ENCODE peak calls at places on chromosomes 7 and 10, in six cellular contexts. C is endothelial cell of umbilical vein, L is A549, U is K562, B is HepG2, G is GM12878. A is an unnamed sample.
A peak's percentile ranks its signal among the peaks of the same experiment; 100 is the strongest.

GRCh38 chr10:119459681-119460340 is 82.7 kb downstream of the RGS10 start:
- DNase-seq in U (no peak), L (no peak), C (no peak), G (no peak), B (no peak), A (no peak)

GRCh38 chr7:28346972-28347371 is 65.3 kb upstream of the CREB5 start:
- DNase-seq in U (no peak), B (no peak), L (no peak), C (no peak), G (no peak), A (no peak)

GRCh38 chr10:43970018-43970698 is 321.5 kb upstream of the ZNF32 start:
- DNase-seq in U (no peak), B (no peak), C (no peak), G (no peak), L (no peak), A (no peak)

GRCh38 chr7:98357751-98358161 is 43.1 kb downstream of the BAIAP2L1 start:
- DNase-seq in C (peak; percentile 48), L (peak; percentile 67), B (peak; percentile 72), G (no peak), U (no peak), A (peak; percentile 26)

GRCh38 chr7:71015260-71015900 is 116.6 kb upstream of the GALNT17 start:
- DNase-seq in B (no peak), G (no peak), C (no peak), U (no peak), L (no peak), A (no peak)

GRCh38 chr10:122555431-122555830 is 5.1 kb upstream of the DMBT1 start:
- DNase-seq in B (no peak), U (no peak), L (no peak), C (no peak), G (no peak), A (no peak)

GRCh38 chr7:109462171-109462570 is 892.5 kb downstream of the DNAJB9 start:
- DNase-seq in U (no peak), B (no peak), L (no peak), C (no peak), G (no peak), A (no peak)

GRCh38 chr7:27108390-27109127 is 6.1 kb upstream of the HOXA2 start:
- DNase-seq in U (no peak), G (no peak), B (no peak), C (peak; percentile 72), L (no peak), A (no peak)

GRCh38 chr7:158452331-158452730 is 135.3 kb downstream of the PTPRN2 start:
- DNase-seq in B (no peak), C (no peak), L (no peak), G (no peak), U (no peak), A (no peak)

GRCh38 chr10:2951235-2951835 is 116.0 kb upstream of the PFKP start:
- DNase-seq in L (no peak), G (no peak), C (no peak), B (no peak), U (no peak), A (no peak)

GRCh38 chr7:5508698-5509097 is 85.1 kb upstream of the TNRC18 start:
- DNase-seq in U (no peak), C (no peak), B (no peak), L (no peak), G (no peak), A (no peak)

GRCh38 chr7:86939197-86939814 is 120.1 kb downstream of the ELAPOR2 start:
- DNase-seq in C (peak; percentile 87), U (peak; percentile 42), B (peak; percentile 67), G (peak; percentile 40), L (peak; percentile 10), A (peak; percentile 64)

GRCh38 chr10:131682271-131682962 is 218.4 kb upstream of the PPP2R2D start:
- DNase-seq in C (no peak), U (no peak), B (no peak), G (no peak), L (no peak), A (no peak)

DNA sequence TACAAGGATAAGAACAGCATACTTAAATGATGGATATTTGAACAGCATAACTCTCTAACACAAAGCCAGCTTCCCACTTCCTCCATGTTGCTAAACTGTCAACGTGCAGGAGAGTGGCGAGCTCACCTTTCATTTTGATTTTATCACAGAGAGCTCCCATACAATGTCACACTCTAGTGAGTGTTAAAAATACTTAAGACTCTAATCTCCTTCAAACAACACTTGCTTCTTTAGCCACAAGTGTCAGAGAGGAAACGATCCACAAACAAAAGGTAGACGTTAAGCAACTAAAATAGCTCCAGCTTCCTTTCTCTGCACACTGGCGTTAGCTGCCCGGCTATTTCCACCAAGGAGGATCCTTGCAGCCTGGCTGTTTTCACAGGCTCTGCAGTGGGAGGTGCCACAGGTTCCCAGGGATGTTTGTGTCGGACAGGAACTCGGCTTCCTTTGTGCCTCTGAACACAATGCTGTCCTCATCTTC is 194.6 kb downstream of the COBL start:
- DNase-seq in G (no peak), L (no peak), C (peak; percentile 92), U (no peak), B (no peak), A (no peak)
- H3K4me3 ChIP-seq in G (no peak overlapping the region), L (no peak overlapping the region), C (no peak overlapping the region), U (no peak overlapping the region), B (no peak overlapping the region), A (no peak overlapping the region)

GRCh38 chr10:25934673-25935139 is 677 bp downstream of the MYO3A start:
- DNase-seq in U (peak; percentile 15), B (no peak), L (no peak), C (no peak), G (no peak), A (no peak)

DNA sequence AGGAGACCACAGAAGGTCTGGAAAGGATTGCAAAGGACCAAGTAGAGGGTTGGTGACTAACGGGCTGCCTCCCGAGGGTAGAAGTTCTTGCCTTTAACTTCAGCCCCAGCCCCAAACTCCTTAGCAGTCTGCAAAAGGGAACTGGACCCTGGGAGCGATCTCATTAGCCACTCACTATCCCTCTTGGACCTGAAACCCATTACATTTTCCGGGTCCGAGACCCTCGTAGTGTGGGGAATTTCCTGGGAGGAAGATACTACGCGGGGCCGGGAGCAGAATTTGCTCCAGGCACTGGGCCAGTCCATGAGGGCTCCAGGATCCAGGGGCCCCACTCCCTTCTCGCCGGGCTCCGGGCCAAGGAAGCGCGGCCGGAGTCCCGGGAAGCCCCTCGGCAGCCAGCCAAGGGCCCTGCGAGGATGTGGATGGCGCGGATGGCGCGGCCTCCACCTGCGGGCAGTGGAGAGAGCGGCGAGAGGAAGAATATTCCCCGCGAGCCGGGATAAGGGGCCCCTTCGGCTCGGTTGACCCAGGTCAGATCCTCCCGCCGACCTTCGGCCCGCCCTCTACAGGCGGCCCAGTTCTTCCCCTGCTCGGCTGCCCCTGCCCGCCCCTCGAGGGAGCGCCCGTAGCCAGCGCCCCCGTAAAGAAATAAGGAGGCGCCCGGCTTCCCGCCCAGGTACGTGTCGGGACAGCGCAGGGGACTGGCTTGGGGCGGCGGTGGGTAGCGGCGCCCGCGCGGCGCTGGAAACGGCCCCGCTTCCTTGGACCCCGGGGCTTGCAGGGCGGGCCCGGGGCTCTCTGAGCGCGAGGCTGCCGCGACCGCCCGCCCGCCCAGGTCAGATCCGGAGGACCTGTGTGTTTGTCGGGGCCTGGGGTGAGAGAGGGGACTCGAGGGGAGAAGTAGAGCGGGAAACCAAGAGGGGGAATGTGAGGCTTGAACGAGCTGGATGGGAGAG is at the start of gene MYO3A:
- DNase-seq in B (no peak), L (no peak), G (no peak), C (no peak), U (no peak), A (no peak)
- TF ChIP-seq CTCF in B (no peak), L (no peak), G (no peak), C (no peak), U (no peak), A (no peak)

DNA sequence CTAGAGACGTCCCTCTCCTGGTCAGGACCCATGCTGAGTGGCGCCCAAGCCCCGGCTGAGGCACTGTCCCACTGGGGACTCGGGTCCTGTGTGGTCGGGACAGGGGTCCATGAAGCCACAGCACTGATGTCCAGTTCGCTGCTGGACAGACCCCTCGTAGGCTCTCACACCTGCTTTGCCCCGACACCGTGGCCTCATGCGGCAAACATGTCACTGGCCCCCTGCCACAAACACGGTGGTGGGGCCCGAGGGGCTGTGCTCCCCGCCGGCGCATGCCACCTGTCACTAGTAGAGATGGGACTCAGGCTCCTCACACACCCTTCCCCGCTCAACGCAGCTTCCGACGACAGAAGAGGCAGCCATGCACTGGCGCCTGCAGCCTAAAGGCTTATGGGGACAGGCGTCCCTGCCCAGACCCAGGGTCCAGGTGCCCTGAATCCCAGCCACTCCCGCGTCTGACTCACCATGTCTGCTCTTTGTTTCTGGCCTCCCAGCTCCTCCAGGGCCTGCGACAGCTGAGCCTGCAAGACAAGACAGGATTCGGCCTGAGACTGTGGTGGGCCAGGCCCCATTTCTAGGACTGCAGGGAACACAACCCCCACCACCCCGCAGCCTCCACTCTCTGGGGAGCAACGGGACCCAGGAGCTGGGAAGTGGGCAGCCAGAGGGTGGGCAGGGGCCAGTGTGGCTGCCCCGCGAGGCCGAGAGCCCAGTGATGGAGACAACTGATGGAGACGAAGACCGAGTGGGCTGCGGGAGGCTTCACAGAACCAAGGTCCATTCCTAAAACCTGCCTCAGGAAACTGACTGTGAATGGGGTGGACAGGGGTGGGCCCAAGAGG is 230.9 kb downstream of the MAD1L1 start:
- DNase-seq in C (no peak), G (no peak), U (no peak), L (no peak), B (no peak), A (no peak)
- TF ChIP-seq MYC in C (no peak), G (no peak), U (no peak), L (no peak), B (no peak), A (no peak)

DNA sequence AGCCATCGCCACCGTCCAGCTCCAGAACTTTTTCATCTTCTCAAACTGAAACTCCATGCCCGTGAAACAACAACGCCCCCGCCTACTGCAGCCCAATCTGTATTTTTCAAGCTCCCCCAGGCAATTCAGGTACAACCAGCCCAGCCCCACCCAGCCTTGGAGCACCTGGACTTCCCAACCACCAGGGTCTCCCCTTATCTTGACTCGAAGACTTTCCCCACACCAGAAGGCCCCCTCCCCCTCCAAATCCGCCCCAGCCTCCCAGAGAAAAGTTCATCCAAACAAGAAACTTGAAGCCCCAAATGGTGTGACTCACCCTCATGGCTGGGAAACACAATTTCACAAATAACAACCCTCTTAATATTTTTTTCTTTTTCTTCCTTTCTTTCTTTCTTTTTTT is 10.6 kb downstream of the ZCCHC24 start:
- DNase-seq in G (no peak), C (peak; percentile 65), L (no peak), B (no peak), U (peak; percentile 56), A (no peak)
- H3K4me3 ChIP-seq in G (no peak overlapping the region), C (no peak overlapping the region), L (no peak overlapping the region), B (no peak overlapping the region), U (no peak overlapping the region), A (no peak overlapping the region)